ENCODE peak calls at places on chromosomes 11 and 22, in seven cellular contexts. G is IMR-90, U is foreskin keratinocyte, P is RWPE1, E is uterus, A is transverse colon, V is sigmoid colon. B is an unnamed sample.

GRCh38 chr11:47863189-47863892 is 15.2 kb upstream of the NUP160 start:
- DNase-seq in P (no peak), G (peak), A (no peak), V (no peak), E (no peak), U (no peak), B (no peak)

GRCh38 chr22:23225724-23226496 is 45.6 kb downstream of the BCR start:
- DNase-seq in A (peak), U (peak), P (peak), G (no peak), E (peak), V (no peak), B (no peak)

GRCh38 chr22:31227186-31227585 is 15.1 kb downstream of the LIMK2 start:
- DNase-seq in U (no peak), E (no peak), V (no peak), G (no peak), A (peak), P (no peak), B (no peak)

GRCh38 chr11:40215605-40216004 is 1243.8 kb downstream of the LRRC4C start:
- DNase-seq in U (no peak), V (no peak), A (no peak), E (no peak), P (no peak), G (no peak), B (no peak)

GRCh38 chr22:48919187-48919590 is 908.5 kb downstream of the BRD1 start:
- DNase-seq in G (no peak), U (peak), A (no peak), P (no peak), E (no peak), V (peak), B (no peak)

GRCh38 chr11:131223198-131223975 is 147.0 kb upstream of the NTM start:
- DNase-seq in A (no peak), U (no peak), P (no peak), E (no peak), G (no peak), V (no peak), B (no peak)

GRCh38 chr22:48717076-48717810 is 1110.4 kb downstream of the BRD1 start:
- DNase-seq in G (no peak), U (no peak), V (peak), P (no peak), A (no peak), E (no peak), B (no peak)

GRCh38 chr11:67586568-67587250 is 3.1 kb downstream of the GSTP1 start:
- DNase-seq in P (no peak), U (no peak), G (no peak), A (no peak), V (no peak), E (no peak), B (no peak)

GRCh38 chr11:2718817-2719438 is 19.1 kb upstream of the KCNQ1OT1 start:
- DNase-seq in U (no peak), P (no peak), E (no peak), A (no peak), V (no peak), G (no peak), B (no peak)

GRCh38 chr11:118746988-118747585 is 43.9 kb downstream of the DDX6 start:
- DNase-seq in V (no peak), P (no peak), A (no peak), G (peak), U (peak), E (no peak), B (no peak)

GRCh38 chr11:29435421-29435820 is 581.4 kb downstream of the KCNA4 start:
- DNase-seq in G (peak), A (no peak), V (no peak), P (no peak), E (no peak), U (no peak), B (no peak)

GRCh38 chr22:40408718-40409612 is 38.6 kb downstream of the SGSM3 start:
- DNase-seq in P (no peak), E (no peak), V (no peak), A (no peak), G (no peak), U (no peak), B (no peak)

GRCh38 chr11:64987998-64988854 is 8.5 kb downstream of the BATF2 start:
- DNase-seq in P (no peak), A (no peak), U (no peak), E (no peak), G (no peak), V (no peak), B (no peak)
- H3K27ac ChIP-seq in P (no peak), A (no peak), U (no peak), E (no peak), G (no peak), V (no peak), B (no peak)

GRCh38 chr22:20178922-20179227 is 28.0 kb upstream of the CCDC188 start:
- DNase-seq in U (no peak), E (no peak), P (no peak), G (no peak), V (no peak), A (no peak), B (no peak)
- TF ChIP-seq CTCF in U (no peak), E (no peak), P (no peak), G (no peak), V (no peak), A (no peak), B (no peak)

GRCh38 chr11:75565916-75566762 is 4.1 kb downstream of the SERPINH1 start:
- DNase-seq in E (no peak), U (no peak), P (no peak), A (no peak), V (no peak), G (no peak), B (no peak)

GRCh38 chr11:75566763-75567279 is 4.8 kb downstream of the SERPINH1 start:
- DNase-seq in U (no peak), A (no peak), G (no peak), P (no peak), V (no peak), E (no peak), B (no peak)

GRCh38 chr11:75563501-75563977 is 1.5 kb downstream of the SERPINH1 start:
- DNase-seq in P (no peak), U (peak), A (no peak), G (no peak), V (no peak), E (no peak), B (no peak)

GRCh38 chr11:75563978-75564552 is 2.0 kb downstream of the SERPINH1 start:
- DNase-seq in G (peak), U (peak), A (peak), P (peak), V (peak), E (peak), B (peak)

GRCh38 chr11:75565221-75565814 is 3.3 kb downstream of the SERPINH1 start:
- DNase-seq in A (peak), P (no peak), V (peak), G (peak), E (peak), U (peak), B (no peak)
- H3K27ac ChIP-seq in A (peak), P (peak), V (peak), G (peak), E (peak), U (no peak), B (peak)

GRCh38 chr11:60717956-60718355 is 6.6 kb upstream of the MS4A18 start:
- DNase-seq in G (no peak), A (no peak), U (no peak), V (no peak), E (no peak), P (no peak), B (no peak)
- TF ChIP-seq CTCF in G (no peak), A (no peak), U (no peak), V (no peak), E (no peak), P (no peak), B (no peak)

DNA sequence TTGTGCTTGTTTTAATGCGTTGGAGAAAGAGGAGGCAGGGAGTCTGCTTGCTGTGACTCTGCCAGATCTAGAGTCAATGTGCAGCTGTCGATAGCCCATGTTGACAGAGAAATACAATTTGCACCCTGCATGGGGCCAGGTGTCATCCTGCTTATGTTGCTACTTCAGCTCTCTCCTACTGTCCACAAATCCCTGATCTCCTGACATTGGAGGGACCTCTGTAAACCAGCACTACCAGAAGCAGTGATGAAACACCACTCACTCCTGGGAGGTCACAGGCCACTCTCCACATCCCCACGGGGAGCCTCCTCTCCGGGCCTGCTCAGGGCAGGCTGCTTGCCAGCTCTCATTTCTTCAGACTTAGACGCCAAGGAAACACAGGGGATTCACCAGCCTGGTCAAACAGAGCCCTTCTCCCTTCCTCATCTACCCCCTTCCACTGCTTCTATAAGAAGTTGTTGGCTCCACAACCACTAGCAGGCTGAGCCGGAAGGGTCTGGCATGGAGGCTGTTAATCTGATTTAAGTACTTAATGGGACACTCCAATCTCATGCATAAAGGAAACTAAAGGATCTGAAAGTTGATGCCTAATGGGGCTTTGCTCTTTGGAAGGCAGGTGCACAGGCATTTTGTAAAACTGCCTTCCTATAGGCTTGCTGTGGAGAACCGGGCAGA is 29.9 kb upstream of the CSNK2A3 start:
- DNase-seq in G (no peak), P (no peak), V (no peak), U (no peak), A (no peak), E (no peak), B (no peak)
- H3K27ac ChIP-seq in G (no peak), P (no peak), V (no peak), U (no peak), A (no peak), E (no peak), B (no peak)

B was measured in testis.